ENCODE peak calls at places on chromosome 15, in five cellular contexts. One of them, this sample, is unnamed.
A peak's percentile ranks its signal among the peaks of the same experiment; 100 is the strongest.

GRCh38 chr15:68375716-68376220 is 56.2 kb downstream of the ITGA11 start:
- DNase-seq in fibroblast of pulmonary artery: no peak
- DNase-seq in KBM-7: no peak
- DNase-seq in AML-193: no peak
- DNase-seq in GM23248: no peak
- DNase-seq in this sample: no peak

GRCh38 chr15:56806147-56806536 is 72.8 kb upstream of the ZNF280D start:
- DNase-seq in fibroblast of pulmonary artery: no peak
- DNase-seq in KBM-7: no peak
- DNase-seq in AML-193: no peak
- DNase-seq in GM23248: no peak
- DNase-seq in this sample: no peak

GRCh38 chr15:80514071-80514780 is 110.0 kb downstream of the ARNT2 start:
- DNase-seq in fibroblast of pulmonary artery: peak; percentile 87
- DNase-seq in KBM-7: no peak
- DNase-seq in AML-193: no peak
- DNase-seq in GM23248: peak; percentile 92
- DNase-seq in this sample: no peak

GRCh38 chr15:57720861-57721260 is 14.3 kb downstream of the POLR2M start:
- DNase-seq in fibroblast of pulmonary artery: peak; percentile 50
- DNase-seq in KBM-7: no peak
- DNase-seq in AML-193: no peak
- DNase-seq in GM23248: peak; percentile 32
- DNase-seq in this sample: no peak

GRCh38 chr15:48547305-48547704 is 98.2 kb downstream of the FBN1 start:
- DNase-seq in fibroblast of pulmonary artery: peak; percentile 79
- DNase-seq in KBM-7: no peak
- DNase-seq in AML-193: no peak
- DNase-seq in GM23248: peak; percentile 66
- DNase-seq in this sample: no peak

GRCh38 chr15:45573961-45574629 is 13.1 kb upstream of the BLOC1S6 start:
- DNase-seq in fibroblast of pulmonary artery: peak; percentile 10
- DNase-seq in KBM-7: peak; percentile 47
- DNase-seq in AML-193: no peak
- DNase-seq in GM23248: peak; percentile 29
- DNase-seq in this sample: no peak

GRCh38 chr15:52523192-52523591 is 5.5 kb downstream of the MYO5A start:
- DNase-seq in fibroblast of pulmonary artery: peak; percentile 52
- DNase-seq in KBM-7: no peak
- DNase-seq in AML-193: no peak
- DNase-seq in GM23248: peak; percentile 85
- DNase-seq in this sample: no peak

GRCh38 chr15:66145242-66146182 is 108.0 kb downstream of the MEGF11 start:
- DNase-seq in fibroblast of pulmonary artery: no peak
- DNase-seq in KBM-7: peak; percentile 96
- DNase-seq in AML-193: no peak
- DNase-seq in GM23248: no peak
- DNase-seq in this sample: no peak

GRCh38 chr15:66072616-66073361 is 180.8 kb downstream of the MEGF11 start:
- DNase-seq in fibroblast of pulmonary artery: no peak
- DNase-seq in KBM-7: no peak
- DNase-seq in AML-193: no peak
- DNase-seq in GM23248: no peak
- DNase-seq in this sample: peak; percentile 18

GRCh38 chr15:33068531-33068990 is 126.0 kb downstream of the FMN1 start:
- DNase-seq in fibroblast of pulmonary artery: no peak
- DNase-seq in KBM-7: no peak
- DNase-seq in AML-193: no peak
- DNase-seq in GM23248: peak; percentile 39
- DNase-seq in this sample: no peak

GRCh38 chr15:100733786-100734185 is 131.4 kb downstream of the ASB7 start:
- DNase-seq in fibroblast of pulmonary artery: peak; percentile 50
- DNase-seq in KBM-7: no peak
- DNase-seq in AML-193: no peak
- DNase-seq in GM23248: peak; percentile 68
- DNase-seq in this sample: no peak

GRCh38 chr15:81014446-81015093 is 13.8 kb downstream of the TLNRD1 start:
- DNase-seq in fibroblast of pulmonary artery: no peak
- DNase-seq in KBM-7: no peak
- DNase-seq in AML-193: no peak
- DNase-seq in GM23248: no peak
- DNase-seq in this sample: no peak

GRCh38 chr15:99442268-99442897 is 123.4 kb upstream of the MEF2A start:
- DNase-seq in fibroblast of pulmonary artery: peak; percentile 93
- DNase-seq in KBM-7: no peak
- DNase-seq in AML-193: no peak
- DNase-seq in GM23248: peak; percentile 92
- DNase-seq in this sample: no peak

GRCh38 chr15:33675246-33675645 is 293.1 kb upstream of the CHRM5 start:
- DNase-seq in fibroblast of pulmonary artery: peak; percentile 43
- DNase-seq in KBM-7: peak; percentile 31
- DNase-seq in AML-193: peak; percentile 29
- DNase-seq in GM23248: peak; percentile 53
- DNase-seq in this sample: no peak

GRCh38 chr15:80595391-80595790 is 99.7 kb upstream of the ABHD17C start:
- DNase-seq in fibroblast of pulmonary artery: peak; percentile 51
- DNase-seq in KBM-7: no peak
- DNase-seq in AML-193: no peak
- DNase-seq in GM23248: peak; percentile 41
- DNase-seq in this sample: no peak

GRCh38 chr15:84721381-84721780 is 5.4 kb upstream of the SEC11A start:
- DNase-seq in fibroblast of pulmonary artery: no peak
- DNase-seq in KBM-7: no peak
- DNase-seq in AML-193: no peak
- DNase-seq in GM23248: no peak
- DNase-seq in this sample: no peak

GRCh38 chr15:85280203-85280602 is 100.2 kb upstream of the AKAP13 start:
- DNase-seq in fibroblast of pulmonary artery: no peak
- DNase-seq in KBM-7: no peak
- DNase-seq in AML-193: no peak
- DNase-seq in GM23248: no peak
- DNase-seq in this sample: no peak

GRCh38 chr15:80242132-80242769 is 9.8 kb downstream of the CTXND1 start:
- DNase-seq in fibroblast of pulmonary artery: peak; percentile 39
- DNase-seq in KBM-7: peak; percentile 63
- DNase-seq in AML-193: no peak
- DNase-seq in GM23248: peak; percentile 59
- DNase-seq in this sample: no peak

GRCh38 chr15:94749848-94750617 is 518.7 kb downstream of the MCTP2 start:
- DNase-seq in fibroblast of pulmonary artery: no peak
- DNase-seq in KBM-7: no peak
- DNase-seq in AML-193: no peak
- DNase-seq in GM23248: no peak
- DNase-seq in this sample: no peak

GRCh38 chr15:86004061-86004460 is 75.6 kb upstream of the AGBL1 start:
- DNase-seq in fibroblast of pulmonary artery: no peak
- DNase-seq in KBM-7: no peak
- DNase-seq in AML-193: no peak
- DNase-seq in GM23248: no peak
- DNase-seq in this sample: no peak

GRCh38 chr15:82942691-82943090 is 9.8 kb downstream of the HOMER2 start:
- DNase-seq in fibroblast of pulmonary artery: no peak
- DNase-seq in KBM-7: no peak
- DNase-seq in AML-193: no peak
- DNase-seq in GM23248: peak; percentile 95
- DNase-seq in this sample: no peak

GRCh38 chr15:50262533-50262932 is 3.0 kb downstream of the HDC start:
- DNase-seq in fibroblast of pulmonary artery: no peak
- DNase-seq in KBM-7: peak; percentile 51
- DNase-seq in AML-193: no peak
- DNase-seq in GM23248: no peak
- DNase-seq in this sample: no peak